ENCODE peak calls at places on chromosome 22, in six cellular contexts. One of them, this sample, is unnamed.

GRCh38 chr22:49765091-49765771 is 62.4 kb downstream of the BRD1 start:
- DNase-seq in mesenchymal stem cell: no peak
- DNase-seq in H9: peak; percentile 23
- DNase-seq in IMR-90: no peak
- DNase-seq in mesendoderm: no peak
- DNase-seq in neuronal stem cell: no peak
- DNase-seq in this sample: no peak

GRCh38 chr22:50720301-50720845 is 17.6 kb upstream of the ACR start:
- DNase-seq in mesenchymal stem cell: no peak
- DNase-seq in H9: no peak
- DNase-seq in IMR-90: no peak
- DNase-seq in mesendoderm: peak; percentile 6
- DNase-seq in neuronal stem cell: no peak
- DNase-seq in this sample: no peak

GRCh38 chr22:49349181-49349835 is 478.4 kb downstream of the BRD1 start:
- DNase-seq in mesenchymal stem cell: no peak
- DNase-seq in H9: peak; percentile 14
- DNase-seq in IMR-90: no peak
- DNase-seq in mesendoderm: no peak
- DNase-seq in neuronal stem cell: no peak
- DNase-seq in this sample: no peak

GRCh38 chr22:37731804-37732471 is 35.1 kb downstream of the TRIOBP start:
- DNase-seq in mesenchymal stem cell: no peak
- DNase-seq in H9: no peak
- DNase-seq in IMR-90: no peak
- DNase-seq in mesendoderm: peak; percentile 61
- DNase-seq in neuronal stem cell: no peak
- DNase-seq in this sample: no peak

GRCh38 chr22:36445158-36445668 is 36.2 kb downstream of the TXN2 start:
- DNase-seq in mesenchymal stem cell: peak; percentile 91
- DNase-seq in H9: no peak
- DNase-seq in IMR-90: peak; percentile 97
- DNase-seq in mesendoderm: no peak
- DNase-seq in neuronal stem cell: no peak
- DNase-seq in this sample: peak; percentile 61

GRCh38 chr22:11360632-11361031 is 4167.4 kb upstream of the OR11H1 start:
- DNase-seq in mesenchymal stem cell: no peak
- DNase-seq in H9: no peak
- DNase-seq in IMR-90: no peak
- DNase-seq in mesendoderm: no peak
- DNase-seq in neuronal stem cell: no peak
- DNase-seq in this sample: no peak

GRCh38 chr22:29480512-29481264 is 670 bp downstream of the NEFH start:
- DNase-seq in mesenchymal stem cell: peak; percentile 36
- DNase-seq in H9: peak; percentile 77
- DNase-seq in IMR-90: peak; percentile 56
- DNase-seq in mesendoderm: peak; percentile 86
- DNase-seq in neuronal stem cell: no peak
- DNase-seq in this sample: no peak

GRCh38 chr22:41501209-41501608 is 32.3 kb downstream of the ACO2 start:
- DNase-seq in mesenchymal stem cell: no peak
- DNase-seq in H9: no peak
- DNase-seq in IMR-90: no peak
- DNase-seq in mesendoderm: peak; percentile 37
- DNase-seq in neuronal stem cell: no peak
- DNase-seq in this sample: no peak

GRCh38 chr22:26956346-26956745 is 299.0 kb downstream of the MIAT start:
- DNase-seq in mesenchymal stem cell: no peak
- DNase-seq in H9: no peak
- DNase-seq in IMR-90: no peak
- DNase-seq in mesendoderm: peak; percentile 16
- DNase-seq in neuronal stem cell: no peak
- DNase-seq in this sample: no peak

GRCh38 chr22:18044548-18045271 is 20.3 kb upstream of the MICAL3 start:
- DNase-seq in mesenchymal stem cell: no peak
- DNase-seq in H9: no peak
- DNase-seq in IMR-90: peak; percentile 63
- DNase-seq in mesendoderm: no peak
- DNase-seq in neuronal stem cell: no peak
- DNase-seq in this sample: peak; percentile 48

GRCh38 chr22:19175026-19175601 is 3.4 kb downstream of the SLC25A1 start:
- DNase-seq in mesenchymal stem cell: no peak
- DNase-seq in H9: no peak
- DNase-seq in IMR-90: no peak
- DNase-seq in mesendoderm: no peak
- DNase-seq in neuronal stem cell: no peak
- DNase-seq in this sample: no peak

GRCh38 chr22:19174106-19175025 is 4.2 kb downstream of the SLC25A1 start:
- DNase-seq in mesenchymal stem cell: peak; percentile 56
- DNase-seq in H9: peak; percentile 65
- DNase-seq in IMR-90: peak; percentile 42
- DNase-seq in mesendoderm: peak; percentile 68
- DNase-seq in neuronal stem cell: no peak
- DNase-seq in this sample: no peak

GRCh38 chr22:19172213-19173046 is 6.1 kb downstream of the SLC25A1 start:
- DNase-seq in mesenchymal stem cell: no peak
- DNase-seq in H9: no peak
- DNase-seq in IMR-90: no peak
- DNase-seq in mesendoderm: no peak
- DNase-seq in neuronal stem cell: no peak
- DNase-seq in this sample: no peak

GRCh38 chr22:19175602-19176174 is 2.8 kb downstream of the SLC25A1 start:
- DNase-seq in mesenchymal stem cell: no peak
- DNase-seq in H9: no peak
- DNase-seq in IMR-90: no peak
- DNase-seq in mesendoderm: no peak
- DNase-seq in neuronal stem cell: no peak
- DNase-seq in this sample: no peak

DNA sequence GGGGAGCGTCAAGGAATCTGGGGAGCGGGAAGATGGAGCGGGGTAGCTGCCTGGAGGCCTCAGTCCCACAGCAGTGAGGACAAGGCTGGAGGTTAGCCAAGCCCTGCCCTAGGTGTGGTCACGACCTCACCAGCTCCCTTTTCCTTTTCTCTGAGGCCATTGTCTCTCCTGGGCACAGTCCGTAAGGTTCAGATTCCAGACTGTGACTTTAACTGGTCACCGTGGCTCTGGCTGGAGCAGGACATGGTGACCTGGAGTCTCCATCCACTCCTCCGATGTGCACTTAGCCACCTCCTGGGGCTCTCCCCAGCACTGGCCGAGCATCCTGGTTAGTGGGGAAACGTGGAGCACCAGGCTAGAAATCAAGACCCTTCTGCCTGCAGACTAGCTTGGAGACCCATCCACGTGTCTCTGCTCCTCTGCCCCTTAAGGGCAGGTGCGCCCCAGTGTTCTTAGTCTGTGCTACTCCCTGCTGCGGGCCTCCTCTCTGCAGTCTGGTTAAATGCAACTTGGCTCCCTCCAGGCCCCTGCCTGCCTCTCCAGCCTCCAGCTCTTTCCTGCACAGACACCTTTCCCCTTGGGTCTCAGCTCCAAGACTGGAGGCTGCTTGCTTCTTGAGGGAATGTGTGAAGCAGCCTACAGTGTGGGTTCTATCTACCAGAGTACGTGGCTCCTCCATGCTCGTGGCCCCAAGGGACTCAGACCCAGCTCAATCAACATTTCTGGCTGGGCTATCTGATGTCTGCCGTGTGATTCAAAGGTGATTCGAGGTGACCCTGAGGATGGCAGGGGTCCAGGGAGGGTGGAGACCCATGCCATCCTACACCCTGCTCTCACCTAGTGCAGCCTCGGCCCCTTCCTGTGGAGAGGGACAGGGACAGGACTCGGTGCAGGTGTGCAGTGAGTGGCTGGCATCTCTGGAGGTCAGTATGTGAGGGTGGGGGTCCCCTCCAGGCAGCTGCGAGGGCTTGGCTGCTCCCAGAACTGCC is 5.2 kb downstream of the SLC25A1 start:
- DNase-seq in mesenchymal stem cell: no peak
- DNase-seq in H9: no peak
- DNase-seq in IMR-90: no peak
- DNase-seq in mesendoderm: no peak
- DNase-seq in neuronal stem cell: no peak
- DNase-seq in this sample: no peak
- H4K8ac ChIP-seq in mesenchymal stem cell: peak overlapping the region; percentile 59
- H4K8ac ChIP-seq in H9: no peak overlapping the region
- H4K8ac ChIP-seq in IMR-90: no peak overlapping the region
- H4K8ac ChIP-seq in mesendoderm: no peak overlapping the region
- H4K8ac ChIP-seq in neuronal stem cell: no peak overlapping the region
- H4K8ac ChIP-seq in this sample: no peak overlapping the region

GRCh38 chr22:38766076-38766777 is 10.4 kb upstream of the SUN2 start:
- DNase-seq in mesenchymal stem cell: peak; percentile 78
- DNase-seq in H9: peak; percentile 93
- DNase-seq in IMR-90: peak; percentile 64
- DNase-seq in mesendoderm: peak; percentile 89
- DNase-seq in neuronal stem cell: no peak
- DNase-seq in this sample: peak; percentile 94

GRCh38 chr22:38768036-38768435 is 12.2 kb upstream of the SUN2 start:
- DNase-seq in mesenchymal stem cell: no peak
- DNase-seq in H9: no peak
- DNase-seq in IMR-90: no peak
- DNase-seq in mesendoderm: no peak
- DNase-seq in neuronal stem cell: no peak
- DNase-seq in this sample: no peak

GRCh38 chr22:38770257-38770949 is 14.6 kb upstream of the SUN2 start:
- DNase-seq in mesenchymal stem cell: no peak
- DNase-seq in H9: no peak
- DNase-seq in IMR-90: no peak
- DNase-seq in mesendoderm: no peak
- DNase-seq in neuronal stem cell: no peak
- DNase-seq in this sample: no peak

GRCh38 chr22:38762607-38763006 is 6.8 kb upstream of the SUN2 start:
- DNase-seq in mesenchymal stem cell: no peak
- DNase-seq in H9: no peak
- DNase-seq in IMR-90: no peak
- DNase-seq in mesendoderm: no peak
- DNase-seq in neuronal stem cell: no peak
- DNase-seq in this sample: no peak

GRCh38 chr22:38767313-38767712 is 11.5 kb upstream of the SUN2 start:
- DNase-seq in mesenchymal stem cell: no peak
- DNase-seq in H9: no peak
- DNase-seq in IMR-90: no peak
- DNase-seq in mesendoderm: no peak
- DNase-seq in neuronal stem cell: no peak
- DNase-seq in this sample: no peak
- H4K8ac ChIP-seq in mesenchymal stem cell: no peak overlapping the region
- H4K8ac ChIP-seq in H9: no peak overlapping the region
- H4K8ac ChIP-seq in IMR-90: no peak overlapping the region
- H4K8ac ChIP-seq in mesendoderm: no peak overlapping the region
- H4K8ac ChIP-seq in neuronal stem cell: no peak overlapping the region
- H4K8ac ChIP-seq in this sample: no peak overlapping the region

GRCh38 chr22:45977003-45977395 is at the start of gene WNT7B:
- DNase-seq in mesenchymal stem cell: no peak
- DNase-seq in H9: no peak
- DNase-seq in IMR-90: no peak
- DNase-seq in mesendoderm: peak; percentile 36
- DNase-seq in neuronal stem cell: no peak
- DNase-seq in this sample: peak; percentile 68
- H4K8ac ChIP-seq in mesenchymal stem cell: no peak within 1 kb of the TSS
- H4K8ac ChIP-seq in H9: no peak within 1 kb of the TSS
- H4K8ac ChIP-seq in IMR-90: no peak within 1 kb of the TSS
- H4K8ac ChIP-seq in mesendoderm: no peak within 1 kb of the TSS
- H4K8ac ChIP-seq in neuronal stem cell: no peak within 1 kb of the TSS
- H4K8ac ChIP-seq in this sample: no peak within 1 kb of the TSS

GRCh38 chr22:35352214-35353111 is 28.4 kb upstream of the HMOX1 start:
- DNase-seq in mesenchymal stem cell: no peak
- DNase-seq in H9: peak; percentile 74
- DNase-seq in IMR-90: no peak
- DNase-seq in mesendoderm: peak; percentile 68
- DNase-seq in neuronal stem cell: no peak
- DNase-seq in this sample: peak; percentile 68
- H4K8ac ChIP-seq in mesenchymal stem cell: no peak overlapping the region
- H4K8ac ChIP-seq in H9: no peak overlapping the region
- H4K8ac ChIP-seq in IMR-90: no peak overlapping the region
- H4K8ac ChIP-seq in mesendoderm: no peak overlapping the region
- H4K8ac ChIP-seq in neuronal stem cell: peak overlapping the region; percentile 78
- H4K8ac ChIP-seq in this sample: no peak overlapping the region

GRCh38 chr22:25148149-25148691 is 51.4 kb upstream of the CRYBB3 start:
- DNase-seq in mesenchymal stem cell: no peak
- DNase-seq in H9: no peak
- DNase-seq in IMR-90: no peak
- DNase-seq in mesendoderm: peak; percentile 73
- DNase-seq in neuronal stem cell: no peak
- DNase-seq in this sample: no peak
- H4K8ac ChIP-seq in mesenchymal stem cell: no peak overlapping the region
- H4K8ac ChIP-seq in H9: no peak overlapping the region
- H4K8ac ChIP-seq in IMR-90: no peak overlapping the region
- H4K8ac ChIP-seq in mesendoderm: no peak overlapping the region
- H4K8ac ChIP-seq in neuronal stem cell: no peak overlapping the region
- H4K8ac ChIP-seq in this sample: no peak overlapping the region

GRCh38 chr22:43110444-43110926 is at the start of gene BIK:
- DNase-seq in mesenchymal stem cell: peak; percentile 52
- DNase-seq in H9: peak; percentile 75
- DNase-seq in IMR-90: no peak
- DNase-seq in mesendoderm: peak; percentile 62
- DNase-seq in neuronal stem cell: peak; percentile 56
- DNase-seq in this sample: no peak
- H4K8ac ChIP-seq in mesenchymal stem cell: peak within 1 kb of the TSS; percentile 24
- H4K8ac ChIP-seq in H9: no peak within 1 kb of the TSS
- H4K8ac ChIP-seq in IMR-90: no peak within 1 kb of the TSS
- H4K8ac ChIP-seq in mesendoderm: no peak within 1 kb of the TSS
- H4K8ac ChIP-seq in neuronal stem cell: no peak within 1 kb of the TSS
- H4K8ac ChIP-seq in this sample: peak within 1 kb of the TSS; percentile 14

GRCh38 chr22:23850136-23850611 is 7.5 kb upstream of the SLC2A11 start:
- DNase-seq in mesenchymal stem cell: no peak
- DNase-seq in H9: no peak
- DNase-seq in IMR-90: no peak
- DNase-seq in mesendoderm: no peak
- DNase-seq in neuronal stem cell: no peak
- DNase-seq in this sample: no peak
- H4K8ac ChIP-seq in mesenchymal stem cell: no peak overlapping the region
- H4K8ac ChIP-seq in H9: no peak overlapping the region
- H4K8ac ChIP-seq in IMR-90: no peak overlapping the region
- H4K8ac ChIP-seq in mesendoderm: no peak overlapping the region
- H4K8ac ChIP-seq in neuronal stem cell: no peak overlapping the region
- H4K8ac ChIP-seq in this sample: no peak overlapping the region

DNA sequence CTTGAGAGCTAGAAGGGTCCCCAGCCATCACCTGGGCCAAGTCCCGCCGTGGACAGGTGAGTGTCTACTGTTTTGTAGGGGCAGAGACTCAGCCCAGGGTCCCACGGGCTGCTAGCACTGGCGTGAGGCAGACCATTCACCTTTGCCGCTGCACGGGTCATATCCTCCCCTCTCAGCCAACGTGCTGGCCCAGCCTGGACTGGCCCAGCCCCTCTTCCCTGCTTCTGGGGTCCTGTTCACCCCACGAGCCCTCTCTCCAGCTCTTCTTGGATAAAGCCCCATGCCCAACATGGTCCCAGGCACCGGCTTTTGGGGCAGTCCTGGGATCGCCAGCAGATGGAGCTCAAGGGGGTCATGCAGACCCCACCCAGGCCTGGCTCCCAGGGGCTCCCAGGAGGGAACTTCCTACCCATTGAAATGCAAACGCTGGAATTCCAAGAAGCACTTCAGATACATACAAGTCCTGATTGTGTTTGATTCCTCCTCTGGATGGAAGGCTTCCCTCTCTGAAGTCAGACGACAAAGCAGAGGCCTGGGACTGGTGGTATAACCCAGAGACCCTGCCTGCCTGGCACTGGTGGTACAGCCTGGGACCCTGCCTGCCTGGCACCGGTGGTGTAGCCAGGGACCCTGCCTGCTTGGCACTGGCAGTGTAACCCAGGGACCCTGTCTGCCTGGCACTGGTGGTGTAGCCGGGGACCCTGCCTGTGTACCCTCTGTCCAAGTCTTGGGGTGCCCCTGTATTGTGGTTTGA is 8.9 kb upstream of the SEPTIN5 start:
- DNase-seq in mesenchymal stem cell: no peak
- DNase-seq in H9: peak; percentile 96
- DNase-seq in IMR-90: no peak
- DNase-seq in mesendoderm: peak; percentile 96
- DNase-seq in neuronal stem cell: no peak
- DNase-seq in this sample: no peak
- H4K8ac ChIP-seq in mesenchymal stem cell: no peak overlapping the region
- H4K8ac ChIP-seq in H9: no peak overlapping the region
- H4K8ac ChIP-seq in IMR-90: no peak overlapping the region
- H4K8ac ChIP-seq in mesendoderm: no peak overlapping the region
- H4K8ac ChIP-seq in neuronal stem cell: no peak overlapping the region
- H4K8ac ChIP-seq in this sample: no peak overlapping the region

This sample was measured in trophoblast cell.